ENCODE peak calls at places on chromosomes 2 and 18, in ten cellular contexts. P is HepG2, G is suprapubic skin, Q is GM12891, U is spleen, F is HCT116, S is breast epithelium, W is stomach, C is K562, O is transverse colon. M is an unnamed sample.

GRCh38 chr2:118089015-118089800 is 937 bp downstream of the INSIG2 start:
- DNase-seq in S (no peak), U (no peak), W (peak), G (no peak), O (peak), P (peak), Q (no peak), F (no peak), C (peak), M (peak)

GRCh38 chr18:79397830-79398761 is 2.4 kb downstream of the NFATC1 start:
- DNase-seq in P (no peak), S (no peak), Q (no peak), W (no peak), F (no peak), G (peak), O (no peak), U (peak), C (no peak), M (no peak)

GRCh38 chr2:88919087-88919738 is 227.7 kb downstream of the RPIA start:
- DNase-seq in U (no peak), C (peak), F (no peak), P (peak), O (no peak), Q (no peak), S (no peak), W (no peak), G (no peak), M (no peak)

GRCh38 chr18:48915621-48916425 is 34.9 kb downstream of the SMAD7 start:
- DNase-seq in P (no peak), S (no peak), Q (no peak), F (no peak), O (no peak), G (no peak), U (no peak), C (no peak), W (no peak), M (no peak)

GRCh38 chr2:120862254-120863172 is 126.8 kb downstream of the GLI2 start:
- DNase-seq in C (no peak), S (no peak), Q (no peak), F (no peak), G (peak), U (peak), O (no peak), P (no peak), W (no peak), M (no peak)

GRCh38 chr2:99403524-99403923 is 66.3 kb downstream of the EIF5B start:
- DNase-seq in P (peak), U (no peak), G (no peak), Q (no peak), W (no peak), C (no peak), O (no peak), F (no peak), S (no peak), M (no peak)

GRCh38 chr2:141557329-141558098 is 573.3 kb downstream of the LRP1B start:
- DNase-seq in Q (no peak), O (no peak), S (no peak), C (no peak), F (no peak), G (no peak), P (no peak), U (no peak), W (no peak), M (no peak)

GRCh38 chr2:219566640-219567039 is 4.7 kb downstream of the OBSL1 start:
- DNase-seq in F (no peak), G (no peak), P (no peak), U (no peak), Q (no peak), S (no peak), W (no peak), C (no peak), O (no peak), M (peak)

GRCh38 chr18:5196253-5197031 is 615 bp downstream of the AKAIN1 start:
- DNase-seq in U (no peak), S (no peak), G (peak), Q (no peak), P (no peak), C (no peak), O (no peak), W (no peak), F (no peak), M (no peak)

DNA sequence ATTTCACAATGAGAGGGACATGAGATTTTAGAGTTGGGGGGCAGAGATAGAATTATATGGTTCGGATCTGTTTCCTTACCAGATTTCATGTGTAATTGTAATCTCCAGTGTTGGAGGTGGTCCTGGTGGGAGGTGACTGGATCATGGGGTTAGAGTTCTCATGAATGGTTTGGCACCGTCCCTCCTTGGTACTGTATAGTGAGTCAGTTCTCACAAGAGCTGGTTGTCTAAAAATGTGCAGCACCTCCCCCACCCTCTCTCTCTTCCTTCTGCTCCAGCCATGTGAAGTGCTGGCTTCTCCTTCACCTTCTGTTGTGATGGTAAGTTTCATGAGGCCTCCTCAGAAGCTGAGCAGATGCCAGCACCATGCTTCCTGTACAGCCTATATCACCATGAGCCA is 138.1 kb downstream of the SCG2 start:
- DNase-seq in U (no peak), F (no peak), W (no peak), O (no peak), G (no peak), S (no peak), C (no peak), Q (no peak), P (no peak), M (no peak)
- TF ChIP-seq POLR2AphosphoS5 in U (no peak), F (no peak), W (no peak), O (no peak), G (no peak), S (no peak), C (no peak), Q (no peak), P (no peak), M (no peak)

GRCh38 chr2:69196327-69197117 is 183.5 kb downstream of the ANTXR1 start:
- DNase-seq in P (peak), G (peak), F (no peak), S (no peak), W (no peak), Q (no peak), O (no peak), C (no peak), U (no peak), M (no peak)
- TF ChIP-seq POLR2A in P (no peak), G (no peak), F (no peak), S (no peak), W (no peak), Q (no peak), O (no peak), C (no peak), U (no peak), M (no peak)

DNA sequence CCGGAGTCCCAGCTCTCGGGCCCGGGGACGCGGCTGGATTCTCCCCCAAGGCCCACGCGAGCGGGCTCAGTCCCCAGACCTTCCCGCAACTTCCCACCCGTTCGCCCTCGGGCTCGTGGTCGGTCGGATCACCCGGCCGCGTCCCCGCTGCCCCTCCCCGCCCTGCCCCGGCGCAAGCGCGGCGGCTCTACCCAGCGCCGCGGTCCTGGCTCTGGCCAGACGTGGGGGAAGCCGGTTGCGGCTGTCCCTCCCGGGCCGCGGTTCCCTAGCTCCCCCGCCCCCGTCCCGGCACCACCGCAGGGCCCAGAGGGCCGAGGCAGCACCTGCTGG is 353 bp downstream of the NFE2L2 start:
- DNase-seq in Q (no peak), W (peak), O (peak), P (no peak), U (peak), F (no peak), G (peak), C (no peak), S (peak), M (no peak)
- TF ChIP-seq POLR2AphosphoS5 in Q (peak), W (no peak), O (no peak), P (no peak), U (no peak), F (no peak), G (no peak), C (no peak), S (no peak), M (no peak)

GRCh38 chr2:134917958-134918517 is 584 bp upstream of the CCNT2 start:
- DNase-seq in O (no peak), C (peak), F (no peak), U (peak), W (peak), Q (no peak), S (no peak), P (no peak), G (no peak), M (no peak)
- TF ChIP-seq POLR2A in O (peak), C (peak), F (peak), U (no peak), W (no peak), Q (peak), S (peak), P (peak), G (peak), M (peak)

DNA sequence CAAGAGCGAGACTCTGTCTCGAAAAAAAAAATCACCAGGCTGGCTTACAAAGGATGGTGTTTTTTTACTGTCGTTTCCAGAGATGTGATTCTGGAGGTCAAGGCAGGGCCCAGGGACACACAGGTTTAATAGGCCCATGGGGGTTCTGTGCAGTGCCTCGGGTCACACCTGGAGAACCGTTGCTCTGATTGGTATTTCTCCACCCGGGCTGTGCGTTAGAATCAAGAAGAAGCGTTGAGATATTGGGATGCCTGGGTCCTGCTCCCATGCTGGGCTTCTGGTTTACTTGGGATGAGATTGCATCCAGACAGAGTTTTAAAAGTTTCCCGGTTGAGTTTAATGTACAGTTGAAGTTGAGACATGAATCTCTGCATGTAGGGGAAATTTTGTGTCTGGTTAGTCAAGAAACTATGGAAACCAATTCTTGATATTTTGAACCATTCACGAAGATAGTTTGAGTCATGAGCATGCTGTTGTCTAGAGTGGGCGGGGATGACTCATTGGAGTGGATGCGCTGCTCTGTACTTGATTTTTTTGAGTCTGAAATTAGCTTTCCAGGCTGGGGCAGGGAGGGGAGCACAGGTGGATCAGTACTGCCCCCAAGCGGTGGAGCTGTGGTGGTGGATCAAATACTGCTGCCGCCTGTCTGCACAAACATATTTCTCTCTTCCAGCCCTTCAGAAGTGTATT is 50.1 kb downstream of the GREB1 start:
- DNase-seq in U (peak), S (peak), Q (peak), F (peak), O (peak), C (peak), G (peak), P (peak), W (peak), M (peak)
- TF ChIP-seq POLR2AphosphoS5 in U (no peak), S (no peak), Q (no peak), F (no peak), O (no peak), C (no peak), G (no peak), P (no peak), W (peak), M (no peak)

DNA sequence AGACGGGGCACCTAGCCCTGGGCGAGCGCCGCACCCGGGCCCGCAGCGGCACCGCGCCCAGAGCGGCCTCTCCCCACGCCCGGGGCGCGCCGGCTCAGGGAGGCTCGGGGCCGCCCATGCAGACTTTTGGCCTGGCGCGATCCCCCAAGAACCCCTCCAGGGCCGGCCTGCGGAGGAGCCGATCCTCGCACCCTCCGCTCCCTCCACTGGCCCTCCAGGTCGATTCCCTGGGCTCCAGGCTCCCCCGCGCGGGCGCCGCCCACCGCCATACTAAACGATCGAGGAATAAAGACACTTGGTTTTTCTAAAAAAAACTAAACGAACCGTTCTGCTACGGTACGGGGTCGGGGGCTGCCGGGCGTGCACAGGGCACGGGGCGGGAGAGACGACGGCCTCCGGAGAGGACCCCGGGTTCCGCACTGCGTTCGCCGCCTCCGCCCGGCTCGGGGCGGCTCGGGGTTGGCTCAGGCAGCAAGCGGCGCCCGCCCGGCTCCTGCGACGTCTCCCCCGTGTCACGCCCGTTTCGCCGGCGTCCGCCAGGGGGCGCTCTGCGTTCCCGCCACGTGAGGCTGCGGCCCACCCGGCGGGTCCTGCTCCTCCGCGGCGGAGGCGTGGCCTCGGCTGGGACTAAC is 366 bp upstream of the KHK start:
- DNase-seq in W (peak), O (peak), C (peak), G (peak), U (peak), F (peak), Q (peak), P (peak), S (peak), M (peak)
- TF ChIP-seq POLR2A in W (no peak), O (peak), C (peak), G (no peak), U (no peak), F (peak), Q (peak), P (no peak), S (peak), M (peak)

DNA sequence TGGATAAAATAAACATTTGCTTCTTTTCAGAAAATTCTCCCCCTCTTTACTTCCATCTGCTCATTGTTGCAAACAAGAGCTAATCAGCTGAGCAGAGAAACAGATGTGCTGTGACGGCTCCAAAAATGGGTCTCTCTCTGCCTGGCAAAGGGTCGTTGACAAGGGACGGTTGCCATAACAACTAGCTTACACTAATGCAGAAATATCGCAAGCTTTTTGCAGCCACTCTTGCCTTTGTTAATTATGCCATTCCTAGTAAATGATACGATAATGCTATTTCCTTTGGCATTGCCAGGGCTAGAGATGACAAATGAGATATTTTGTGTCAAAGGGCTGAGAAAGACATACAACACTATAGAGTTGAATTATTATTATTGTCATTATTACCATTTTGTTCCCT is 46.7 kb downstream of the MYO3B start:
- DNase-seq in C (no peak), W (no peak), P (no peak), F (no peak), G (no peak), U (no peak), S (no peak), O (no peak), Q (no peak), M (no peak)
- TF ChIP-seq POLR2AphosphoS5 in C (no peak), W (no peak), P (no peak), F (no peak), G (no peak), U (no peak), S (no peak), O (no peak), Q (no peak), M (no peak)

M was measured in GM12892.